ENCODE peak calls at places on chromosomes 4 and X, in nine cellular contexts. E is DND-41, V is body of pancreas, N is testis, M is Peyer's patch, O is breast epithelium, Y is SK-N-SH, F is WERI-Rb-1, Q is neural progenitor cell. Z is an unnamed sample. For H3K9me3, the result is how much of the 10 kb centered on the place peaks cover.

GRCh38 chr4:68407868-68408190 is 39.4 kb upstream of the TMPRSS11E start:
- DNase-seq in E (no peak), V (no peak), N (no peak), M (no peak), O (no peak), Y (no peak), F (no peak), Q (no peak), Z (no peak)

GRCh38 chrX:15382809-15383208 is 1.4 kb downstream of the VEGFD start:
- DNase-seq in E (no peak), V (no peak), N (no peak), M (no peak), O (no peak), Y (no peak), F (peak), Q (peak), Z (no peak)

GRCh38 chr4:144845411-144845810 is 199.5 kb downstream of the HHIP start:
- DNase-seq in E (no peak), V (no peak), N (no peak), M (no peak), O (no peak), Y (no peak), F (no peak), Q (no peak), Z (no peak)

GRCh38 chr4:6905501-6905900 is 4.1 kb upstream of the TBC1D14 start:
- DNase-seq in E (no peak), V (no peak), N (no peak), M (no peak), O (peak), Y (no peak), F (no peak), Q (no peak), Z (no peak)

GRCh38 chr4:147137280-147137679 is 191.6 kb upstream of the TTC29 start:
- DNase-seq in E (no peak), V (no peak), N (no peak), M (no peak), O (no peak), Y (no peak), F (peak), Q (no peak), Z (no peak)

GRCh38 chr4:98506462-98507132 is 151.8 kb downstream of the TSPAN5 start:
- DNase-seq in E (no peak), V (no peak), N (no peak), M (no peak), O (no peak), Y (peak), F (peak), Q (peak), Z (no peak)

GRCh38 chr4:139314047-139314800 is 11.9 kb upstream of the NDUFC1 start:
- DNase-seq in E (no peak), V (no peak), N (no peak), M (no peak), O (no peak), Y (no peak), F (no peak), Q (peak), Z (no peak)

GRCh38 chr4:25171451-25171850 is 11.2 kb upstream of the SEPSECS start:
- DNase-seq in E (no peak), V (no peak), N (no peak), M (no peak), O (no peak), Y (no peak), F (no peak), Q (no peak), Z (no peak)

GRCh38 chrX:155768036-155768769 is 112.9 kb upstream of the VAMP7 start:
- DNase-seq in E (no peak), V (no peak), N (no peak), M (no peak), O (no peak), Y (peak), F (peak), Q (no peak), Z (no peak)

GRCh38 chr4:148447672-148448071 is 5.5 kb upstream of the NR3C2 start:
- DNase-seq in E (no peak), V (no peak), N (no peak), M (no peak), O (no peak), Y (no peak), F (no peak), Q (peak), Z (peak)

GRCh38 chrX:65488496-65488895 is 46.1 kb downstream of the LAS1L start:
- DNase-seq in E (no peak), V (no peak), N (no peak), M (no peak), O (no peak), Y (no peak), F (no peak), Q (no peak), Z (no peak)

GRCh38 chr4:66330125-66330524 is 659.8 kb upstream of the EPHA5 start:
- DNase-seq in E (no peak), V (no peak), N (no peak), M (no peak), O (no peak), Y (no peak), F (no peak), Q (no peak), Z (no peak)

GRCh38 chrX:138917781-138918180 is 206.3 kb upstream of the FGF13 start:
- DNase-seq in E (no peak), V (no peak), N (no peak), M (no peak), O (no peak), Y (no peak), F (no peak), Q (no peak), Z (no peak)

GRCh38 chr4:85929926-85930325 is 429.9 kb downstream of the MAPK10 start:
- DNase-seq in E (peak), V (peak), N (no peak), M (no peak), O (no peak), Y (no peak), F (no peak), Q (peak), Z (no peak)

GRCh38 chr4:77047037-77047436 is 28.8 kb downstream of the CCNI start:
- DNase-seq in E (no peak), V (no peak), N (no peak), M (no peak), O (no peak), Y (peak), F (no peak), Q (peak), Z (no peak)

GRCh38 chr4:3290476-3290875 is 2.3 kb upstream of the RGS12 start:
- DNase-seq in E (no peak), V (no peak), N (no peak), M (no peak), O (peak), Y (no peak), F (no peak), Q (no peak), Z (no peak)

GRCh38 chrX:46298821-46299220 is 246.4 kb downstream of the ZNF674 start:
- DNase-seq in E (no peak), V (no peak), N (no peak), M (no peak), O (no peak), Y (no peak), F (no peak), Q (no peak), Z (no peak)

GRCh38 chr4:121685257-121685656 is 11.5 kb downstream of the ANXA5 start:
- DNase-seq in E (no peak), V (no peak), N (no peak), M (no peak), O (no peak), Y (no peak), F (no peak), Q (no peak), Z (no peak)

GRCh38 chr4:5752803-5753184 is 41.8 kb downstream of the EVC start:
- DNase-seq in E (no peak), V (peak), N (no peak), M (no peak), O (no peak), Y (no peak), F (no peak), Q (no peak), Z (no peak)

GRCh38 chr4:140811429-140811828 is 55.2 kb upstream of the TBC1D9 start:
- DNase-seq in E (no peak), V (no peak), N (no peak), M (no peak), O (no peak), Y (no peak), F (peak), Q (no peak), Z (no peak)

GRCh38 chr4:140805293-140805692 is 49.1 kb upstream of the TBC1D9 start:
- DNase-seq in E (no peak), V (no peak), N (no peak), M (no peak), O (no peak), Y (no peak), F (no peak), Q (no peak), Z (no peak)

GRCh38 chr4:140809671-140810070 is 53.5 kb upstream of the TBC1D9 start:
- DNase-seq in E (no peak), V (no peak), N (peak), M (no peak), O (no peak), Y (no peak), F (no peak), Q (no peak), Z (no peak)

GRCh38 chr4:140806175-140806574 is 50.0 kb upstream of the TBC1D9 start:
- DNase-seq in E (no peak), V (no peak), N (no peak), M (no peak), O (no peak), Y (no peak), F (no peak), Q (no peak), Z (no peak)

DNA sequence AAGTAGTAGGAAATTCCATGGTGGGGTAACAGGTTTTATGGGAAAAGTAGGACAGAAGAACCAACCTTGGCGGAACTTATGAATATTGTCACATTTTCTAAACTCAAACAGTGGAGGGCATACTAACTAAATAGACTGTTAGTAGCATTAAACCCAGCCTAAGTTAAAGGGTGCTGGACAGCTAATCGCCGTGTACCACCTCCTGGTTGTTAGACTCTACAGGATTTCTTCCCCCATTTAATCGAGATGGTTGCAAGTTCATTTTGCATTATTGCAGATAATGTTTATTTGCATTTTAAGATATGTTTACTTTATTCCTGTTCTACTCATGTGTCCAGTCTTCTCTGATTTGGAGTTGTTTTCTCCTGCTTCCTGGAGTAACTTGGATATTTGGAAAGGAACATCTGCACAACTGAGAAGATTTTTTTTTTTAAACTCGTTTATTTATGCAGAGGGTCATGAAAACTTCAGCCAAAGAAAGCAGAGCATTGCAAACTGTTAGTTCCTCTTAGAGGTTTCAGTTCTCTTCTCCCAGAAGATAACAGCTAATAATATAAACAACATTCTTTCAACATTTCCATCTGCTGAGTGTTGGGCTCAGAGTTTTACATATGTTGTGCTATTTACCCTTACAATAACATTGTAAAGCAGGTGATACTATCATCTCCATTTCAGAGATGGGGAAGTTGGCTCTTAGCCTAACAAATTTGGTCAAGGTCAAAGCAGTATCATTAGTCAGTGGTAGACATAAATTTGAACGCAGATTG is 51.5 kb upstream of the TBC1D9 start:
- DNase-seq in E (no peak), V (no peak), N (no peak), M (no peak), O (no peak), Y (no peak), F (no peak), Q (no peak), Z (no peak)
- H3K9me3 ChIP-seq in E (under half), V (under half), N (under half), M (under half), O (under half), Y (under half), F (under half), Q (under half), Z (under half)

DNA sequence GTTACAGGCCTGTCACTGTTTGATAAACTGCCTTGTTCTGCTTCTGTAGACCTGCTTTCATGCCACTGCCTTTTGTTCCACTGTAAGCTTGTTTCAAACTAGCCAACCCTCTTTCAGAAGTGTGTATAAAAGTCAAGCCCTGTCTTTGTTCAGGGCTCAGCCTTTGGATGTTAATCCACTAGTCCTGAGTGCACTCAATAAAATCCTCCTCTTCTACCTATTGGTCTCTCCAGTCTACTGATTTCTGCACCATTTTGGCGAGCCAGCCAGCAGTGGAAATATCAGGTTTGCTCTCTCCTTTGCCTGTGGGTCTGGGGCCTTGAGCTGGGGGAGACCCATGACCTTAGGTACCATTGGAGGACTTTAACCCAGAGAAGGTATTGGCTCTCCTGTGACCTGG is 901.6 kb upstream of the NDST4 start:
- DNase-seq in E (no peak), V (no peak), N (no peak), M (no peak), O (no peak), Y (no peak), F (no peak), Q (no peak), Z (no peak)
- H3K9me3 ChIP-seq in E (half or more), V (under half), N (under half), M (under half), O (half or more), Y (under half), F (under half), Q (under half), Z (under half)

GRCh38 chr4:15929555-15929954 is 9.0 kb downstream of the FGFBP1 start:
- DNase-seq in E (no peak), V (no peak), N (no peak), M (no peak), O (no peak), Y (no peak), F (no peak), Q (no peak), Z (no peak)

GRCh38 chr4:15931451-15932210 is 6.9 kb downstream of the FGFBP1 start:
- DNase-seq in E (no peak), V (no peak), N (no peak), M (no peak), O (no peak), Y (no peak), F (no peak), Q (no peak), Z (no peak)

GRCh38 chr4:15926486-15926885 is 12.1 kb downstream of the FGFBP1 start:
- DNase-seq in E (no peak), V (no peak), N (no peak), M (no peak), O (no peak), Y (no peak), F (no peak), Q (no peak), Z (no peak)

GRCh38 chr4:15930314-15930713 is 8.2 kb downstream of the FGFBP1 start:
- DNase-seq in E (peak), V (no peak), N (no peak), M (no peak), O (no peak), Y (no peak), F (no peak), Q (no peak), Z (no peak)

DNA sequence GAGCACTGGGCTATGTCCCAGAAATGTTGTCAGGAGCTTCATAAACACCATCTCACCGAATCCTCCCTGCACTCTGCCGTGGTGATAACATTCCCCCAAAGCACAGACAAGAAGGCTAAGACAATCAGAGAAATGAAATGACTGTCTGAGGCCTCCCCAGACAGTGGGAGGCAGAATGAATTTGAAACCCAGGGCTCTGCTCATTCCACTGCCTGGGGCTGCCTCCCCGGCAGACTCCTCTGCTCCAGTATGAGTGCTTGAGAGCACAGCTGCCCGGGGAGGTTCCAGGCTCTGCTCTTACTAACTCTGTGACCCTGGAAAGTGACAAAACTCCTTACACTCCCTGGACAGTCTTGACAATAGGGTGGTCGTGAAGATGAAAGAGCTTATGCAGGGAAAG is 9.7 kb downstream of the FGFBP1 start:
- DNase-seq in E (no peak), V (no peak), N (no peak), M (no peak), O (no peak), Y (no peak), F (no peak), Q (no peak), Z (no peak)
- H3K9me3 ChIP-seq in E (under half), V (under half), N (under half), M (under half), O (under half), Y (under half), F (under half), Q (under half), Z (under half)

GRCh38 chrX:154658957-154659356 is 5.6 kb upstream of the CTAG2 start:
- DNase-seq in E (no peak), V (no peak), N (no peak), M (no peak), O (no peak), Y (no peak), F (no peak), Q (no peak), Z (no peak)
- H3K9me3 ChIP-seq in E (under half), V (under half), N (under half), M (under half), O (under half), Y (under half), F (under half), Q (under half), Z (under half)

DNA sequence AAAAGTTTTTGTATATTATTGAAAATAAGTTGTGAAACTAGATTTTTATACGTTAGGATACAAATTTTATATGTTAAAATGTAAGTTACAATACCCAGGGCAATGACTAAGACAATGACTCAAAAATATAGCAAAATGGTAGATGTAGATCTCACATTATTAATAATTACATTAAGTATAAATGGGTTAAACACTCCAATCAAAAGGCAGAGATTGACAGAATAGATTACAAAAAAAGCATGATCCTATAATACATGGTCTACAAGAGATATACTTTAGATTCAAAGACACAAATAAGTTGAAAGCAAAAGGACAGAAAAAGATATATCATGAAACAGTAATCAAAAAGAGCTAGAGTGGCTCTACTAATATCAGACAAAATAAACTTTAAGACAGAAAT is 210.9 kb upstream of the NHS start:
- DNase-seq in E (no peak), V (no peak), N (no peak), M (no peak), O (no peak), Y (no peak), F (no peak), Q (no peak), Z (no peak)
- H3K9me3 ChIP-seq in E (under half), V (under half), N (under half), M (under half), O (under half), Y (under half), F (under half), Q (under half), Z (under half)

GRCh38 chr4:169335331-169335730 is 64.6 kb upstream of the SH3RF1 start:
- DNase-seq in E (no peak), V (no peak), N (no peak), M (no peak), O (no peak), Y (no peak), F (no peak), Q (no peak), Z (no peak)
- H3K9me3 ChIP-seq in E (under half), V (under half), N (under half), M (under half), O (under half), Y (under half), F (under half), Q (under half), Z (under half)

DNA sequence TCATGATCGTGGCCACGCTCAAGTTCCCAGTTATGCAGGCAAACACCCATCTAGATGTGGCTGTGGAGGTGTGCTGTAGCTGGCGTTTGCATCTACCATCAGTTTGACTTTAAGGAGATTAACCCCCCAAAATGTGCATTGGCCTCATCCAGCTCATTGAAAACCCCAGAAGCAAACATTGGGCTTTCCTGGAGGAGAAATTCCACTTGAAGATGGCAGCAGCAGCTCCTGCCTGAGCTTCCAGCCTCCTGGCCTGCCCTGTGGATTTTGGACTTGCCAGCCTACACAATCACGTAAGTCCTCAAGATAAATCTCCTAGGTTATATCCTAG is 30.2 kb upstream of the SLC25A6 start:
- DNase-seq in E (no peak), V (no peak), N (no peak), M (no peak), O (no peak), Y (no peak), F (no peak), Q (no peak), Z (no peak)
- H3K9me3 ChIP-seq in E (under half), V (under half), N (under half), M (under half), O (under half), Y (under half), F (under half), Q (under half), Z (under half)

Z was measured in T-helper 17 cell.